ENCODE peak calls at places on chromosomes 12 and 14, in six cellular contexts. O is GM12891, W is M059J, B is H9, V is hypothalamus, L is NCI-H187. C is an unnamed sample.
A peak's percentile ranks its signal among the peaks of the same experiment; 100 is the strongest.

GRCh38 chr14:56297449-56297848 is 179.2 kb downstream of the PELI2 start:
- DNase-seq in O (no peak), W (no peak), B (no peak), V (no peak), L (no peak), C (no peak)

GRCh38 chr12:112971248-112971647 is 7.1 kb upstream of the OAS2 start:
- DNase-seq in O (no peak), W (peak; percentile 61), B (no peak), V (no peak), L (no peak), C (no peak)

GRCh38 chr14:34997762-34998161 is 15.0 kb downstream of the SRP54 start:
- DNase-seq in O (no peak), W (no peak), B (no peak), V (no peak), L (no peak), C (no peak)

GRCh38 chr12:67517181-67517887 is 131.2 kb upstream of the DYRK2 start:
- DNase-seq in O (no peak), W (peak; percentile 83), B (no peak), V (no peak), L (no peak), C (no peak)

GRCh38 chr12:56589783-56590182 is 40.3 kb downstream of the BAZ2A start:
- DNase-seq in O (no peak), W (no peak), B (no peak), V (no peak), L (no peak), C (no peak)

GRCh38 chr12:100234591-100235304 is 32.1 kb downstream of the DEPDC4 start:
- DNase-seq in O (no peak), W (peak; percentile 72), B (no peak), V (no peak), L (peak; percentile 12), C (peak; percentile 36)

GRCh38 chr12:116196752-116197718 is 80.5 kb downstream of the MED13L start:
- DNase-seq in O (no peak), W (no peak), B (no peak), V (no peak), L (no peak), C (no peak)

GRCh38 chr12:125861299-125862281 is 796.4 kb downstream of the AACS start:
- DNase-seq in O (no peak), W (no peak), B (peak; percentile 73), V (peak; percentile 10), L (no peak), C (no peak)

C was measured in NCI-H2107.